ENCODE peak calls at places on chromosomes 5 and 9, in ten cellular contexts. D, V, P, Y, T, H, R, Q, X and B are unnamed samples.

GRCh38 chr5:124206540-124206939 is 539.9 kb downstream of the ZNF608 start:
- DNase-seq in H (no peak), Q (no peak), D (no peak), R (no peak), T (no peak), Y (no peak), V (no peak), X (no peak), P (no peak), B (no peak)

GRCh38 chr5:133612021-133612860 is at the start of gene FSTL4:
- DNase-seq in P (peak; percentile 18), Y (peak; percentile 81), X (no peak), D (no peak), H (peak; percentile 31), V (no peak), Q (no peak), T (no peak), R (peak; percentile 49), B (no peak)

GRCh38 chr5:154444559-154445421 is 1.0 kb upstream of the SAP30L start:
- DNase-seq in P (peak; percentile 6), R (peak; percentile 35), H (peak; percentile 40), V (no peak), Y (no peak), T (no peak), X (peak; percentile 34), D (no peak), Q (no peak), B (no peak)

GRCh38 chr9:68546596-68547390 is 6.1 kb upstream of the TMEM252 start:
- DNase-seq in Q (peak; percentile 60), D (no peak), P (no peak), Y (no peak), V (no peak), H (no peak), X (no peak), R (no peak), T (no peak), B (no peak)

GRCh38 chr9:111805262-111805661 is 10.5 kb upstream of the SHOC1 start:
- DNase-seq in T (no peak), D (no peak), Q (no peak), V (no peak), P (no peak), X (no peak), R (no peak), Y (no peak), H (no peak), B (no peak)

GRCh38 chr9:92406506-92406905 is 2.1 kb upstream of the OGN start:
- DNase-seq in X (no peak), Q (peak; percentile 82), D (no peak), R (peak; percentile 28), P (no peak), H (no peak), V (peak; percentile 2), Y (no peak), T (peak; percentile 50), B (peak; percentile 60)

GRCh38 chr9:94922098-94922607 is 195.7 kb downstream of the AOPEP start:
- DNase-seq in H (peak; percentile 98), Q (peak; percentile 98), P (peak; percentile 93), D (peak; percentile 81), V (no peak), T (peak; percentile 100), R (no peak), Y (no peak), X (peak; percentile 78), B (peak; percentile 99)

GRCh38 chr5:135216072-135216812 is 182.2 kb upstream of the PITX1 start:
- DNase-seq in P (no peak), Q (no peak), Y (no peak), V (no peak), D (no peak), R (no peak), X (no peak), H (no peak), T (no peak), B (no peak)

GRCh38 chr5:92544042-92544441 is 1037.0 kb downstream of the NR2F1-AS1 start:
- DNase-seq in R (no peak), D (no peak), X (peak; percentile 23), V (no peak), Y (no peak), Q (peak; percentile 80), T (peak; percentile 52), P (no peak), H (peak; percentile 70), B (peak; percentile 52)

GRCh38 chr9:16744386-16744785 is 126.1 kb downstream of the BNC2 start:
- DNase-seq in V (no peak), Y (no peak), T (peak; percentile 61), H (no peak), R (no peak), P (no peak), Q (peak; percentile 40), D (no peak), X (peak; percentile 37), B (peak; percentile 64)

GRCh38 chr5:145701404-145701803 is 133.7 kb downstream of the PRELID2 start:
- DNase-seq in R (no peak), Y (no peak), V (no peak), H (no peak), T (no peak), X (no peak), D (no peak), P (peak; percentile 3), Q (no peak), B (no peak)

GRCh38 chr9:20528253-20528652 is 94.0 kb downstream of the MLLT3 start:
- DNase-seq in H (no peak), Q (no peak), P (no peak), T (no peak), R (no peak), V (no peak), X (no peak), D (no peak), Y (no peak), B (no peak)

GRCh38 chr9:100322954-100323536 is 29.7 kb downstream of the TEX10 start:
- DNase-seq in D (no peak), X (peak; percentile 43), H (peak; percentile 61), Y (peak; percentile 21), V (no peak), Q (peak; percentile 69), P (peak; percentile 52), R (peak; percentile 29), T (peak; percentile 37), B (peak; percentile 49)

GRCh38 chr5:77636423-77637169 is 1.9 kb downstream of the OTP start:
- DNase-seq in D (no peak), P (no peak), H (no peak), V (no peak), X (no peak), R (no peak), Y (no peak), T (no peak), Q (no peak), B (no peak)